ENCODE peak calls at places on chromosome 5, in five cellular contexts. X is HCT116, Y is pancreas, I is neuronal stem cell, P is foreskin fibroblast. A is an unnamed sample.

GRCh38 chr5:105544300-105544699 is 1981.7 kb upstream of the NUDT12 start:
- DNase-seq in X (no peak), Y (no peak), I (no peak), P (no peak), A (no peak)

GRCh38 chr5:135072357-135073247 is 38.6 kb upstream of the PITX1 start:
- DNase-seq in X (no peak), Y (no peak), I (no peak), P (no peak), A (peak)

GRCh38 chr5:17395516-17395915 is 102.5 kb upstream of the TAF11L2 start:
- DNase-seq in X (no peak), Y (no peak), I (no peak), P (no peak), A (no peak)

GRCh38 chr5:13585324-13585723 is 359.2 kb downstream of the DNAH5 start:
- DNase-seq in X (no peak), Y (no peak), I (no peak), P (no peak), A (no peak)

GRCh38 chr5:9545301-9545958 is 445 bp downstream of the SEMA5A start:
- DNase-seq in X (no peak), Y (no peak), I (peak), P (no peak), A (no peak)

GRCh38 chr5:36152324-36153298 is 700 bp downstream of the SKP2 start:
- DNase-seq in X (no peak), Y (no peak), I (no peak), P (peak), A (no peak)

GRCh38 chr5:89034588-89034987 is 151.6 kb upstream of the MEF2C start:
- DNase-seq in X (no peak), Y (no peak), I (no peak), P (peak), A (no peak)

GRCh38 chr5:109905906-109906305 is 216.2 kb downstream of the MAN2A1 start:
- DNase-seq in X (no peak), Y (no peak), I (peak), P (no peak), A (no peak)

GRCh38 chr5:115816226-115817042 is at the start of gene CDO1:
- DNase-seq in X (no peak), Y (peak), I (peak), P (peak), A (peak)
- H3K4me3 ChIP-seq in X (no peak), Y (peak), I (peak), P (peak), A (peak)

GRCh38 chr5:151078490-151079262 is 2.2 kb downstream of the TNIP1 start:
- DNase-seq in X (no peak), Y (no peak), I (no peak), P (no peak), A (no peak)

GRCh38 chr5:151081426-151082273 is 816 bp upstream of the TNIP1 start:
- DNase-seq in X (no peak), Y (no peak), I (no peak), P (no peak), A (no peak)

GRCh38 chr5:151080620-151081425 is at the start of gene TNIP1:
- DNase-seq in X (peak), Y (peak), I (peak), P (peak), A (no peak)

GRCh38 chr5:151082274-151082902 is 1.6 kb upstream of the TNIP1 start:
- DNase-seq in X (no peak), Y (no peak), I (peak), P (no peak), A (no peak)

DNA sequence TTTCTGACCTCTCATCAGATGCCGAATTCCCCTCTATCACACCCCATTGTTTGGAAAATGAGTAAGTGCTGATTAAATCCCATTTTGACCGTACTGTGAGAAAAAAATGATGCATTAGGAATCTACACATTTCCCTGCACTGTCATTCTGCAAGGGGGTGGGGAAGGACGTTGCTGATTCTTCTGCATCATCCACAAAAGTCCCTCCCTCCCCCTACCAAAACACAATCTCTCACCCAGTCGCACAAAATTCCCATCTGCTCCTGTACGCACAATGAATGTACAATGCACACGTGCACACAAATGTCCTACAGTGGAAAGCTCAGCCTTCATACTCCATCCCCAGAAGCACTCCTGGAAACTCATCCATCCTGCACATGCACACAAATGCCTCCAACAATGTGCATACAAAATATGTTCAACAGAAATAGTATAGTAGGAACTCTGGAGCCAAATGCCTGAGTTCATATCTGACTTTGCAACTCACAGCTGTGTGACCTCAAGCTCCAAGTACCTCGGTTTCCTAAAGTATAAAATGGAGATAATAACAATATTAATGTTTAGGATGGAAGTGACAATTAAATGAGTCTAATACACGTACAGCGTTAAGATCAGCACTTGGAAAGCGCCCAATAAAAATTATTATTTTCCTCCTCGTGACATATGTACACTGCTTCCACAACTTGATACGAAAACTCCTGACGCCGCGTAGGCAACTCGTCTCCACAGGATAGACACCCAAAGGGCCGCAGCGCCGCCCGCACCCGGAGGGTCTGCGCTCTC is 805 bp downstream of the TNIP1 start:
- DNase-seq in X (no peak), Y (no peak), I (no peak), P (no peak), A (no peak)
- H3K4me3 ChIP-seq in X (peak), Y (peak), I (peak), P (peak), A (peak)

GRCh38 chr5:154762700-154763099 is 7.5 kb downstream of the LARP1 start:
- DNase-seq in X (no peak), Y (no peak), I (no peak), P (no peak), A (no peak)
- H3K4me3 ChIP-seq in X (no peak), Y (no peak), I (no peak), P (no peak), A (no peak)

DNA sequence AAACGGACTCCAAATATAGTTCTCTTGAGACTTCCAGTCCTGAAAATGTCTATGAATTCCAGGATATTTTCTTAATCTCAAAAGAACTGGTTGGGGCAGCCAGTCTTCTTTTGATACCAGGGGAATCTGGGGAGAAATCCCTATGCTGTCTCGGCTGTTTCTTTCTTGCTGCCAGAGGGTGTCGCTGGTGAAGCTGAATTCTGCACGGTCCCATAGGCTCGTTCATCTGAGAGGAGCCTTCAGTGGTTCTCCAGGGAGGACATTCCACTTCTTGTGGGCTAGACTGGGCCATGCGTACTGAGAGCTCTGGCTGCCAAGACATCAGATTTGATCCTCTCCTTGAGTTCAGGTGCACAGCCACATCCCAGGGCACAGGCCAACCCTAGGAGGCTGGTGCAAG is 155.0 kb upstream of the CLINT1 start:
- DNase-seq in X (no peak), Y (no peak), I (no peak), P (no peak), A (peak)
- H3K4me3 ChIP-seq in X (no peak), Y (no peak), I (no peak), P (no peak), A (no peak)

GRCh38 chr5:87876616-87877015 is 392.0 kb downstream of the TMEM161B start:
- DNase-seq in X (no peak), Y (no peak), I (no peak), P (no peak), A (no peak)
- H3K4me3 ChIP-seq in X (no peak), Y (no peak), I (no peak), P (no peak), A (no peak)

DNA sequence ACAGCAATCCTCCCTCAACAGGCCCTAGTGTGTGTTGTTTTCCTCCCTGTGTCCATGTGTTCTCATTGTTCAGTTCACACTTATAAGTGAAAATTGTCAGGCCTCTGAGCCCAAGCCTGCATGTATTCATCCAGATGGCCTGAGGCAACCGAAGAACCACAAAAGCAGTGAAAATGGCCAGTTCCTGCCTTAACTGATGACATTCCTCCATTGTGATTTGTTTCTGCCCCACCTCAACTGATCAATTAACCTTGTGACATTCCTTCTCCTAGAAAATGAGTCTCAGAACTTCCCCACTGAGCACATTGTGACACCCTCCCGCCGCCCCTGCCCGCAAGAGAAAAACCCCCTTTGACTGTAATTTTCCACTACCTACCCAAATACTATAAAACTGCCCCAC is 17.4 kb upstream of the TRPC7 start:
- DNase-seq in X (no peak), Y (no peak), I (no peak), P (no peak), A (no peak)
- H3K4me3 ChIP-seq in X (no peak), Y (no peak), I (no peak), P (no peak), A (no peak)

DNA sequence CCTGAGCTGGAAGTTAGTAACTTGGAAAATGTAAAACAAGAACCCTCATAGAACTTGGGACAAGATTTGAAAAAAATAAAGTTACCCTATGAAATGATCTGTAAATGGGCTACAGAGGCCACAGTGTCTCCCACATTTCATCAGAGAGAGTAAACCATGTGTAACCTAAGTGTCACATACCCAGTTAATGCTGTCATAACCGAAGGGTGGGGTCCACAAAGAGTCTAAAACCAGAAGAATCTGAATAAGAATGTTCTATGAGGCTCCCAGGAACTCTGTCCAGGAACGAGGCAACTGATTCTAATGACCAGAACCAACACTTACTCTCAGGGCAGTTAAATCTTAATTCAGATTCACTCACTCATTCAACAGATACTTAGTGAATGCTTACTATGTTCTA is 1.0 kb upstream of the FAM13B start:
- DNase-seq in X (no peak), Y (no peak), I (no peak), P (peak), A (peak)
- H3K4me3 ChIP-seq in X (peak), Y (peak), I (peak), P (peak), A (peak)

GRCh38 chr5:95734916-95735315 is 3.8 kb downstream of the RHOBTB3 start:
- DNase-seq in X (no peak), Y (no peak), I (no peak), P (no peak), A (no peak)

GRCh38 chr5:95738069-95738468 is 6.9 kb downstream of the RHOBTB3 start:
- DNase-seq in X (no peak), Y (no peak), I (no peak), P (no peak), A (no peak)

GRCh38 chr5:95733100-95733499 is 2.0 kb downstream of the RHOBTB3 start:
- DNase-seq in X (no peak), Y (no peak), I (no peak), P (no peak), A (no peak)

GRCh38 chr5:95734156-95734555 is 3.0 kb downstream of the RHOBTB3 start:
- DNase-seq in X (no peak), Y (no peak), I (no peak), P (no peak), A (no peak)

GRCh38 chr5:95735436-95735835 is 4.3 kb downstream of the RHOBTB3 start:
- DNase-seq in X (no peak), Y (no peak), I (no peak), P (no peak), A (no peak)
- H3K4me3 ChIP-seq in X (no peak), Y (peak), I (no peak), P (peak), A (no peak)

DNA sequence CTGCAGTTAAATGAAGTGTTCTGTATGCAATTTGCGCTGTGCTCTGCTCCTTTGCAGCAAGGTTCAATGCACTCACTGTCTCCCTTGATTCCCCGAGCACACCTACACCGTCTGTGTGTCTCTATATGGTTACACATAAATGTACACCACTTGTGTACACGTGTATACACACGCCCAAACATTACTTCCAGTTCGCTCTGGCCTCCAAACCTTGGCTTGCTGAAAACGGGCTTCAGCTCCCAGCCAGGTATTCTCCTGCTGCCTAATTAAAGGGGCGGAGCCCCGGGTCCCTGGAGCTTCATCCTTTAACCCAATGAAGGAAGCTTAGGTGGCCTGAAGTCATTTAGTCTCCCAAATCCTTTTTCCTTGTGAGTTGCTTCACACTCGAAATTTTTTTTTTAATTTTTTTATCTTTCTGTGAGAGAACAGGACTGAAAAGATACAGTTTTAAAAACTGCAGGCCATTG is 4.6 kb downstream of the ISL1 start:
- DNase-seq in X (no peak), Y (no peak), I (no peak), P (no peak), A (no peak)
- H3K4me3 ChIP-seq in X (no peak), Y (peak), I (no peak), P (peak), A (no peak)

GRCh38 chr5:171310334-171310815 is 1.3 kb downstream of the TLX3 start:
- DNase-seq in X (no peak), Y (no peak), I (no peak), P (no peak), A (no peak)
- H3K4me3 ChIP-seq in X (peak), Y (no peak), I (no peak), P (no peak), A (no peak)